ENCODE peak calls at places on chromosomes 3 and 15, in eight cellular contexts. E, T, P, R, D, N, X and S are unnamed samples.

GRCh38 chr3:49927798-49928197 is 1.8 kb downstream of the MON1A start:
- DNase-seq in T (no peak), D (no peak), P (no peak), N (no peak), E (no peak), R (no peak), X (no peak), S (no peak)

GRCh38 chr15:99452728-99453643 is 112.8 kb upstream of the MEF2A start:
- DNase-seq in D (peak; percentile 55), R (peak; percentile 60), T (no peak), X (peak; percentile 59), P (peak; percentile 91), E (peak; percentile 96), N (peak; percentile 89), S (peak; percentile 92)

GRCh38 chr15:92393287-92393993 is at the start of gene ST8SIA2:
- DNase-seq in P (no peak), N (peak; percentile 32), T (no peak), R (no peak), E (no peak), X (no peak), D (no peak), S (no peak)

GRCh38 chr3:25554376-25554775 is 110.3 kb downstream of the TOP2B start:
- DNase-seq in D (no peak), R (no peak), X (no peak), N (no peak), T (no peak), E (no peak), P (no peak), S (no peak)

GRCh38 chr15:68149059-68149458 is 56.1 kb downstream of the CALML4 start:
- DNase-seq in T (no peak), X (no peak), P (no peak), R (no peak), D (no peak), E (no peak), N (no peak), S (no peak)

GRCh38 chr3:157606392-157607197 is 103.4 kb upstream of the VEPH1 start:
- DNase-seq in R (no peak), X (peak; percentile 63), D (peak; percentile 51), N (peak; percentile 33), E (peak; percentile 68), P (peak; percentile 67), T (peak; percentile 5), S (peak; percentile 71)

GRCh38 chr3:145807990-145808389 is 353.0 kb downstream of the PLOD2 start:
- DNase-seq in D (no peak), E (peak; percentile 41), N (peak; percentile 16), T (no peak), P (peak; percentile 48), R (no peak), X (no peak), S (no peak)

GRCh38 chr3:11953350-11953749 is 50.8 kb upstream of the SYN2 start:
- DNase-seq in E (no peak), P (no peak), T (no peak), R (no peak), D (no peak), X (no peak), N (no peak), S (no peak)

GRCh38 chr3:146246493-146246892 is 4.4 kb downstream of the PLSCR4 start:
- DNase-seq in E (no peak), T (no peak), D (no peak), P (no peak), X (no peak), R (no peak), N (no peak), S (no peak)

GRCh38 chr15:88015228-88015860 is 241.2 kb downstream of the NTRK3 start:
- DNase-seq in P (no peak), X (no peak), N (peak; percentile 27), R (no peak), D (peak; percentile 20), T (no peak), E (peak; percentile 64), S (no peak)

GRCh38 chr3:129184396-129184656 is 630 bp upstream of the CNBP start:
- DNase-seq in D (no peak), X (no peak), E (no peak), T (no peak), N (no peak), P (peak; percentile 42), R (peak; percentile 30), S (no peak)

GRCh38 chr15:38930851-38931572 is 366.4 kb upstream of the RASGRP1 start:
- DNase-seq in N (no peak), T (no peak), E (no peak), P (no peak), X (no peak), D (no peak), R (no peak), S (no peak)

GRCh38 chr3:122929576-122930365 is 97.8 kb downstream of the SEMA5B start:
- DNase-seq in T (no peak), E (no peak), N (no peak), R (no peak), D (no peak), P (no peak), X (no peak), S (no peak)

GRCh38 chr15:96359772-96360498 is 29.4 kb downstream of the NR2F2 start:
- DNase-seq in X (no peak), R (no peak), E (peak; percentile 74), P (peak; percentile 68), N (no peak), T (no peak), D (peak; percentile 81), S (peak; percentile 63)

GRCh38 chr3:27312044-27312668 is 57.0 kb downstream of the NEK10 start:
- DNase-seq in T (no peak), X (no peak), P (no peak), R (no peak), D (no peak), N (no peak), E (no peak), S (no peak)

GRCh38 chr15:92666780-92667179 is 11.2 kb upstream of the FAM174B start:
- DNase-seq in X (peak; percentile 65), D (no peak), T (no peak), E (peak; percentile 89), N (peak; percentile 70), R (no peak), P (peak; percentile 41), S (no peak)

GRCh38 chr3:72969766-72970165 is 26.8 kb upstream of the PPP4R2 start:
- DNase-seq in E (no peak), P (no peak), X (no peak), N (no peak), R (no peak), D (no peak), T (no peak), S (no peak)

GRCh38 chr3:45426161-45426560 is 37.8 kb downstream of the LARS2 start:
- DNase-seq in R (no peak), P (no peak), X (no peak), N (no peak), E (no peak), D (no peak), T (no peak), S (peak; percentile 70)

GRCh38 chr15:90336705-90337141 is 15.4 kb upstream of the ZNF774 start:
- DNase-seq in R (no peak), P (no peak), D (no peak), X (no peak), E (no peak), T (no peak), N (no peak), S (no peak)
- H3K27ac ChIP-seq in R (peak overlapping the region; percentile 61), P (no peak overlapping the region), D (no peak overlapping the region), X (peak overlapping the region; percentile 12), E (no peak overlapping the region), T (no peak overlapping the region), N (no peak overlapping the region), S (no peak overlapping the region)

DNA sequence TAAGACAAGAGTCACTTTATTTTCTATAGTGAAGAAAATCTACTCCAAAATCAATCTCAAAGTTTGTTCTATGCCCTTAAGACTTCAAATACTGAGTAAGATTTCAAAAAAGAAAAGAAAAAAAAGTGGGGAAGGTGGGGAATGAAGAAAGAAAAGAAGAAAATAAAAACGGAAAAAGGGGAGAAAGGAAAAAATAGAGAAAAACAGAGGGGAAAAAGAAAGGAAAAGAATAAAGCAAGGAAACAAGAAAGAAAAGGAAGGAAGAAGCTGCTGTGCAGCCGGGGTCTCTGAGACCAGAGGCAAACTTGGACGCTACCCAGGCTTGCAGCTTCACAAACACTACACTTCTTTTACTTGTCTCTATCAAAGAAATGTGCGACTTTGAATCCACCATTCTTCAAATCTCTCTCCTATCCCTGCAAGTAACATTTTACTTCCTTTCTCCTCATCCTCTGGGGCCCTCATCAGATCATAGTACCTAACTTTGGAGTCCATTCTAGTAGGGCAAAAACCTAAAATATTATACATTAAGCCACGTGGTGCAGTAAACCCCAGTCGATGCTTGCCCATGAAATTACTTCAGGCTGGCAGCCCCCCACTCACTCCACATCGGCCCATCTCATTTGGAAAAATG is 279.8 kb downstream of the FOXP1 start:
- DNase-seq in X (no peak), T (no peak), D (no peak), R (no peak), N (no peak), P (no peak), E (no peak), S (no peak)
- H3K4me3 ChIP-seq in X (no peak overlapping the region), T (peak overlapping the region; percentile 44), D (no peak overlapping the region), R (no peak overlapping the region), N (no peak overlapping the region), P (no peak overlapping the region), E (no peak overlapping the region), S (peak overlapping the region; percentile 49)

GRCh38 chr3:142501004-142501926 is 53.4 kb upstream of the XRN1 start:
- DNase-seq in N (no peak), T (no peak), R (no peak), E (no peak), P (no peak), X (no peak), D (no peak), S (no peak)
- H3K27ac ChIP-seq in N (no peak overlapping the region), T (no peak overlapping the region), R (no peak overlapping the region), E (no peak overlapping the region), P (peak overlapping the region; percentile 39), X (no peak overlapping the region), D (no peak overlapping the region), S (no peak overlapping the region)

GRCh38 chr3:126181398-126181725 is 976 bp upstream of the ALDH1L1 start:
- DNase-seq in R (no peak), E (no peak), D (no peak), X (no peak), T (no peak), N (no peak), P (no peak), S (no peak)

GRCh38 chr3:126184465-126185000 is 4.1 kb upstream of the ALDH1L1 start:
- DNase-seq in R (no peak), E (no peak), P (peak; percentile 55), N (no peak), D (no peak), X (no peak), T (no peak), S (no peak)

GRCh38 chr3:126180477-126181397 is at the start of gene ALDH1L1:
- DNase-seq in X (peak; percentile 98), R (peak; percentile 69), P (peak; percentile 97), D (peak; percentile 86), T (no peak), E (peak; percentile 91), N (peak; percentile 85), S (peak; percentile 80)

DNA sequence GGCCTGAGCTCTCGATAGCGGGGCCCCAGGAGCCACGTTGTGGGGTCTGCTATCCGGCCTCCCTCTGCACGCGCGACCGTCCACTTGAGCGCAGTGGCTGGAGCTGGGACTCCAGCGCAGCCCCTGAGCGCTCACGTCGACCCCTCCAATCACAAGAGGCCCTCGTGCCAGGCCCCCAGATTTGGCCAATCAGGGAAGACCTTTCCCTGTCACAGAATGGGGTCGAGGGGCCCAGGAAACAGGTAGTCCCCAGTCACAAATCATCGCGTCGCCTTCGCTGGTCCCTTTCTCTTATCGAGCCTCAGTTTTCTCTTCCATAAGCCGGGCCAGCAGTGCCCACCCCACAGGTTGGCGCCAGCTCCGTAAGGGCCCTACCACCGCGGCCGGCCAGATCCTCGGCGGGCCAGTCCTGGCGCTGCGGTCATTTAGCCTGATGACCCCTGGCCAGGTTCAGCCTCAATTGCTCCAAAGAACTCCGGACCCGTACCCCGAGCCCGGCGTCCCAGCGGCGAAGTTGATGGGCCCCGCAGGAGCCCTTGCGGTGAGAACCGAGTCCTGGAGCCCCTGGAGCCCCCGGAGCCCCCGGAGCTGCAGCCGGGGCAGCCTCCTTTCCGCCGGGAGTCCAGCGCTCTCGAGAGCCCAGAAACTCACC is 435 bp downstream of the ALDH1L1 start:
- DNase-seq in N (peak; percentile 67), T (no peak), D (peak; percentile 53), E (peak; percentile 85), P (peak; percentile 85), X (peak; percentile 87), R (peak; percentile 38), S (no peak)
- H3K4me3 ChIP-seq in N (peak overlapping the region; percentile 76), T (no peak overlapping the region), D (peak overlapping the region; percentile 67), E (peak overlapping the region; percentile 44), P (peak overlapping the region; percentile 67), X (peak overlapping the region; percentile 47), R (peak overlapping the region; percentile 57), S (peak overlapping the region; percentile 51)